ENCODE peak calls at places on chromosomes 4 and X, in nine cellular contexts. F, S, X, Z, B, W, K, R and V are unnamed samples.

GRCh38 chr4:65310586-65310985 is 359.7 kb downstream of the EPHA5 start:
- DNase-seq in F (no peak), W (no peak), S (no peak), Z (no peak), X (no peak), R (no peak), B (no peak), K (no peak), V (no peak)

GRCh38 chr4:101315041-101315440 is 32.3 kb downstream of the PPP3CA start:
- DNase-seq in W (no peak), B (no peak), S (no peak), Z (no peak), F (no peak), K (no peak), R (no peak), X (no peak), V (no peak)

GRCh38 chr4:28558871-28559270 is 1698.2 kb downstream of the STIM2 start:
- DNase-seq in X (no peak), K (no peak), W (no peak), B (no peak), S (no peak), F (no peak), Z (no peak), R (peak), V (no peak)

GRCh38 chr4:36348403-36348938 is 67.1 kb downstream of the DTHD1 start:
- DNase-seq in B (no peak), W (no peak), S (no peak), R (no peak), K (no peak), F (no peak), Z (no peak), X (no peak), V (no peak)

GRCh38 chr4:119525005-119525749 is 103.4 kb downstream of the PDE5A start:
- DNase-seq in B (no peak), W (no peak), X (no peak), S (no peak), F (no peak), R (peak), Z (no peak), K (no peak), V (no peak)

GRCh38 chrX:151564035-151564434 is 560 bp downstream of the PASD1 start:
- DNase-seq in R (no peak), F (no peak), X (no peak), K (no peak), Z (no peak), S (no peak), W (no peak), B (no peak), V (no peak)

GRCh38 chr4:24470681-24471622 is 113.4 kb downstream of the DHX15 start:
- DNase-seq in Z (peak), W (peak), X (no peak), F (peak), B (no peak), S (peak), R (peak), K (peak), V (no peak)

GRCh38 chr4:25551608-25552007 is 104.0 kb upstream of the SLC34A2 start:
- DNase-seq in Z (peak), B (no peak), R (no peak), F (no peak), W (no peak), K (no peak), X (no peak), S (peak), V (no peak)

GRCh38 chr4:11543710-11544109 is 115.0 kb upstream of the HS3ST1 start:
- DNase-seq in R (peak), W (peak), S (no peak), K (no peak), B (no peak), Z (no peak), F (no peak), X (no peak), V (peak)

GRCh38 chrX:66164470-66164869 is 423 bp downstream of the HEPH start:
- DNase-seq in S (no peak), Z (no peak), B (no peak), X (no peak), K (no peak), F (no peak), R (no peak), W (no peak), V (no peak)

GRCh38 chr4:3145251-3145908 is 70.9 kb downstream of the HTT start:
- DNase-seq in S (no peak), F (no peak), W (no peak), X (no peak), K (no peak), B (no peak), Z (no peak), R (peak), V (no peak)

GRCh38 chr4:25358515-25359275 is 18.4 kb upstream of the ANAPC4 start:
- DNase-seq in R (no peak), Z (peak), W (no peak), X (no peak), B (peak), K (peak), S (peak), F (no peak), V (no peak)

GRCh38 chr4:10075158-10075863 is 41.3 kb downstream of the WDR1 start:
- DNase-seq in W (peak), K (no peak), Z (no peak), B (no peak), R (no peak), F (no peak), S (no peak), X (no peak), V (no peak)

GRCh38 chrX:72716766-72717165 is 2.7 kb upstream of the PHKA1 start:
- DNase-seq in S (no peak), R (peak), B (peak), X (no peak), W (no peak), K (no peak), Z (no peak), F (no peak), V (no peak)

GRCh38 chr4:104860227-104861123 is 286.2 kb upstream of the TET2 start:
- DNase-seq in R (peak), S (peak), Z (peak), K (no peak), B (peak), X (peak), F (peak), W (peak), V (peak)

GRCh38 chr4:9999956-10000551 is 21.2 kb downstream of the SLC2A9 start:
- DNase-seq in Z (no peak), R (peak), W (no peak), S (no peak), F (no peak), X (no peak), K (no peak), B (no peak), V (no peak)

GRCh38 chr4:95059630-95060029 is 301.9 kb downstream of the BMPR1B start:
- DNase-seq in K (no peak), W (no peak), Z (no peak), B (no peak), F (no peak), X (no peak), R (no peak), S (no peak), V (no peak)

GRCh38 chr4:149108626-149109025 is 666.4 kb upstream of the NR3C2 start:
- DNase-seq in K (no peak), F (no peak), Z (no peak), B (no peak), R (peak), S (no peak), X (no peak), W (no peak), V (no peak)

GRCh38 chrX:150525061-150525919 is 43.1 kb upstream of the MTM1 start:
- DNase-seq in Z (no peak), B (peak), W (peak), K (no peak), X (no peak), R (no peak), S (no peak), F (no peak), V (no peak)

GRCh38 chr4:124712417-124713212 is at the start of gene ANKRD50:
- DNase-seq in S (peak), Z (peak), X (peak), K (peak), B (peak), R (peak), W (peak), F (peak), V (peak)
- TF ChIP-seq POLR2A in S (peak), Z (peak), X (peak), K (peak), B (peak), R (peak), W (peak), F (peak), V (no peak)

DNA sequence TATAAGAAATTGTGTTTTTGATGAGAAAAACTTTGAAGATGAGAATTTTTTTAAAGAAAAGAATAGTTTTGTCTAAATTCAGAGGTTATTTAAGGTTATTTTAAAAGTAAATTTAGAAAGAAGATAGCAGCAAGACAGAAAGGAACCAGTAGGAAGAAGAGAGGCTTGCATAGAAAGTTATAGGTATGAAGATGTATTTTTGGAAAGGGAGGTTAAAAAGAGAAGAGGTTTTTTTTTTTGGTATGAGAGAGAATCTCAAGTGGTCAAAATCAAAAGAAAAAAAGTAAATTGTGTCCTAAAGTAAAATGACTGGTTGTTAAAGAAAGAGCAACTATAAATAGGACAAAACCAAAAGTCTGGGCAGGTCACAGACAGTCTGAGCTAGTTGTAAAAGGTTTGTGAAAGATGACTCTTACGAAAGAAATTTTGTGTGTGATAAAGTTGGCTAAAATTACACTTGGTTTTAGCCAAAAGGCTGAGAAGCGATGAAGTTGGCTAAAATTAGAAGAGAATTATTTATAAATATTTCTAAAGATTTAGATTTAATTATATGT is 16.4 kb upstream of the EIF4E start:
- DNase-seq in K (no peak), S (no peak), B (no peak), F (no peak), R (no peak), Z (no peak), X (no peak), W (no peak), V (no peak)
- H3K4me3 ChIP-seq in K (no peak), S (no peak), B (no peak), F (no peak), R (no peak), Z (no peak), X (no peak), W (no peak), V (no peak)

DNA sequence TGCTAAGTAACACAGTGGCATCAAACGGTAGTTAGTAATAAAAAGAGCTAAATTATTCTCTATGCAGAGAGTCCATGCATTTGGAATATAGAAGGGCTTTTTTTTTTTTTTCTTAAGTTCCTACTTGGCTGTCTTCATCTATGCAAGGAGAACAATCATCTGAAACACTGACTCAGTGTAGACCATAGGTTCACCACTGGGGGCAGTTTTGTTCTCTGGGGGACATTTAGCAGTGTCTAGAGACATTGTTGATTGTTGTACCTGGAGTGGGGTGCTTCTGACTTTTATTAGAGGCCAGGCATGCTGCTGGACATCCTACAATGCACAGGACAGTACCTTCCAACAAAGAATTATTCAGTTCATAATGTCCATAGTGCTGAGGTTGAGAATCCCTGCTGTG is 41.2 kb downstream of the TMA16 start:
- DNase-seq in S (no peak), B (no peak), F (no peak), K (no peak), X (no peak), R (no peak), W (no peak), Z (no peak), V (no peak)
- TF ChIP-seq CTCF in S (no peak), B (no peak), F (no peak), K (no peak), X (no peak), R (no peak), W (no peak), Z (no peak), V (no peak)

DNA sequence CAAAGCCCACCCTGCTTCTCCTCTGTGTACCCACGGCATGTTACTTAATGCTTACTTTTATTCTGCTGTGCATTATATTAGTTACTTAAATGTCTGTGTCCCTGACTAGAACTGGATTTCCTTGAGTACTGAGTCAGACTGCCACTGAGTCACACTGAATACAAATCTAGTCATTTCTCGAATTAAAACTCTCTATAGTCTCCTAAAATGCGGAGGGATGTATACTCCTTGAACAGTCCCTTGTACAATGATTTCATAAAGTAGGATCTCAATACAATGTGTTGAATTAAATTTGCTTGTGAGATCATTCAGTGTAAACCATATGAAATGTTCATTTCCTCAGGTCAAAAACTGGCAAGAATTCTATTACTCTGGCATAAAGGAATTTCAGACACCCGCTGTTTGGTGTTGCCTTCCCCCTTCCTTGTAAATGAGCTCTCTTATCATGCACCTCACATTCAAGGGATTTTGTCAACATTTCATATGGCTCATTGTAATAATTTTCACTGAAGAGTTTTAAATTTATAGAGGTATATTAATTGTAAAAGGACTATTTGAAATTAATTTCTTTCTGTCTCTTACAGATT is 17.4 kb upstream of the FAM241A start:
- DNase-seq in X (no peak), W (no peak), Z (no peak), F (no peak), R (peak), B (no peak), S (no peak), K (no peak), V (no peak)
- TF ChIP-seq POLR2A in X (no peak), W (no peak), Z (no peak), F (no peak), R (no peak), B (no peak), S (no peak), K (no peak), V (no peak)

GRCh38 chrX:41026326-41027136 is 58.7 kb upstream of the USP9X start:
- DNase-seq in K (no peak), B (no peak), F (no peak), Z (no peak), W (no peak), R (no peak), X (no peak), S (no peak), V (no peak)
- H3K4me3 ChIP-seq in K (no peak), B (no peak), F (no peak), Z (no peak), W (peak), R (no peak), X (peak), S (no peak), V (no peak)

GRCh38 chrX:153723351-153724251 is 586 bp downstream of the BCAP31 start:
- DNase-seq in W (peak), K (peak), Z (peak), B (peak), X (peak), R (peak), S (peak), F (peak), V (no peak)
- TF ChIP-seq CTCF in W (no peak), K (no peak), Z (no peak), B (no peak), X (peak), R (peak), S (no peak), F (no peak), V (no peak)

GRCh38 chrX:132480581-132481203 is 8.1 kb downstream of the MBNL3 start:
- DNase-seq in S (peak), R (peak), Z (peak), X (no peak), B (peak), K (peak), F (peak), W (no peak), V (peak)
- TF ChIP-seq POLR2A in S (no peak), R (no peak), Z (no peak), X (no peak), B (no peak), K (no peak), F (no peak), W (no peak), V (no peak)

GRCh38 chrX:39773150-39773549 is 324.6 kb downstream of the BCOR start:
- DNase-seq in S (no peak), Z (no peak), B (no peak), F (no peak), X (no peak), R (no peak), K (no peak), W (no peak), V (no peak)
- H3K4me3 ChIP-seq in S (no peak), Z (no peak), B (no peak), F (no peak), X (no peak), R (no peak), K (no peak), W (no peak), V (no peak)